ENCODE peak calls at places on chromosomes 2 and 18, in seven cellular contexts. F, T, N, C, Z, R and M are unnamed samples.

GRCh38 chr2:43391877-43392214 is 165.4 kb upstream of the ZFP36L2 start:
- DNase-seq in T (no peak), F (no peak), Z (no peak), N (no peak), R (no peak), C (no peak), M (peak)

GRCh38 chr2:72035518-72036172 is 112.0 kb downstream of the CYP26B1 start:
- DNase-seq in Z (no peak), N (no peak), R (peak), T (peak), C (no peak), F (no peak), M (no peak)

GRCh38 chr18:43422483-43422882 is 145.2 kb upstream of the SYT4 start:
- DNase-seq in C (no peak), R (peak), T (peak), Z (peak), F (no peak), N (no peak), M (no peak)

GRCh38 chr2:71243548-71244301 is 16.8 kb upstream of the PAIP2B start:
- DNase-seq in Z (no peak), C (no peak), F (peak), N (no peak), T (peak), R (no peak), M (no peak)

GRCh38 chr2:241052677-241053360 is 49.3 kb downstream of the MTERF4 start:
- DNase-seq in C (peak), Z (no peak), T (peak), F (peak), N (no peak), R (no peak), M (peak)

GRCh38 chr2:46985512-46985911 is 69.9 kb upstream of the MCFD2 start:
- DNase-seq in R (no peak), N (no peak), T (no peak), F (peak), Z (peak), C (no peak), M (no peak)

GRCh38 chr2:134917958-134918517 is 584 bp upstream of the CCNT2 start:
- DNase-seq in F (peak), T (no peak), R (no peak), N (no peak), C (peak), Z (no peak), M (peak)

GRCh38 chr18:43001821-43002220 is 113.7 kb downstream of the RIT2 start:
- DNase-seq in F (no peak), R (no peak), Z (no peak), T (no peak), N (no peak), C (no peak), M (no peak)

GRCh38 chr18:63316612-63317555 is 2.7 kb downstream of the BCL2 start:
- DNase-seq in R (no peak), N (no peak), T (no peak), Z (no peak), C (no peak), F (no peak), M (no peak)

GRCh38 chr2:231601356-231602229 is 8.9 kb downstream of the TEX44 start:
- DNase-seq in F (peak), N (peak), C (peak), T (peak), Z (peak), R (peak), M (peak)

GRCh38 chr2:46922049-46922448 is 6.4 kb upstream of the MCFD2 start:
- DNase-seq in Z (no peak), N (no peak), R (no peak), F (no peak), C (no peak), T (no peak), M (no peak)

GRCh38 chr18:75211002-75211621 is 515 bp downstream of the TSHZ1 start:
- DNase-seq in F (peak), Z (peak), C (no peak), N (peak), T (peak), R (no peak), M (peak)

GRCh38 chr2:161570424-161571050 is 53.7 kb upstream of the SLC4A10 start:
- DNase-seq in T (peak), C (no peak), N (no peak), Z (peak), F (no peak), R (peak), M (no peak)

GRCh38 chr18:45666520-45666919 is 51.2 kb downstream of the SLC14A2 start:
- DNase-seq in N (no peak), Z (no peak), F (no peak), R (no peak), C (no peak), T (no peak), M (peak)

GRCh38 chr2:213429516-213429915 is 145.3 kb downstream of the SPAG16 start:
- DNase-seq in C (no peak), F (no peak), Z (no peak), R (peak), N (no peak), T (no peak), M (no peak)

GRCh38 chr18:27665264-27665799 is 480.2 kb upstream of the CHST9 start:
- DNase-seq in N (no peak), F (no peak), T (peak), R (no peak), Z (no peak), C (no peak), M (no peak)

GRCh38 chr2:70871398-70872211 is 36.0 kb upstream of the CD207 start:
- DNase-seq in F (peak), R (peak), T (peak), Z (peak), N (peak), C (peak), M (peak)

GRCh38 chr2:237833546-237833945 is 25.9 kb upstream of the RAMP1 start:
- DNase-seq in R (no peak), C (no peak), N (no peak), T (no peak), F (no peak), Z (no peak), M (no peak)

GRCh38 chr2:170715062-170715931 is at the start of gene SP5:
- DNase-seq in F (peak), T (peak), C (no peak), Z (peak), R (peak), N (peak), M (peak)

GRCh38 chr2:67772216-67773180 is 290.3 kb downstream of the C1D start:
- DNase-seq in F (no peak), N (no peak), C (no peak), T (no peak), Z (no peak), R (no peak), M (no peak)

GRCh38 chr2:20484034-20484617 is 37.3 kb downstream of the RHOB start:
- DNase-seq in N (no peak), T (peak), Z (no peak), R (no peak), C (no peak), F (no peak), M (no peak)

GRCh38 chr2:233414273-233414654 is 60.0 kb downstream of the DGKD start:
- DNase-seq in T (no peak), N (no peak), R (peak), F (peak), C (no peak), Z (peak), M (no peak)

GRCh38 chr18:79657342-79657996 is 22.1 kb upstream of the CTDP1 start:
- DNase-seq in F (no peak), C (no peak), R (no peak), T (peak), Z (no peak), N (no peak), M (no peak)

GRCh38 chr2:162400336-162400735 is 56.4 kb downstream of the GCA start:
- DNase-seq in N (no peak), C (no peak), Z (no peak), F (no peak), R (no peak), T (no peak), M (no peak)

GRCh38 chr18:9897129-9897528 is 11.4 kb downstream of the TXNDC2 start:
- DNase-seq in R (no peak), Z (no peak), N (no peak), T (peak), F (no peak), C (no peak), M (no peak)

GRCh38 chr2:847669-848068 is 103.0 kb upstream of the SNTG2 start:
- DNase-seq in C (no peak), Z (no peak), N (no peak), F (no peak), R (no peak), T (no peak), M (no peak)

GRCh38 chr18:59923539-59924196 is 23.9 kb downstream of the PMAIP1 start:
- DNase-seq in N (no peak), R (no peak), T (no peak), Z (no peak), C (no peak), F (no peak), M (no peak)

GRCh38 chr18:63505566-63506335 is 29.0 kb downstream of the SERPINB5 start:
- DNase-seq in Z (peak), R (peak), T (peak), F (no peak), C (no peak), N (no peak), M (no peak)

GRCh38 chr18:36516258-36516657 is 218.7 kb downstream of the FHOD3 start:
- DNase-seq in C (no peak), T (no peak), N (no peak), Z (no peak), R (no peak), F (no peak), M (no peak)

GRCh38 chr2:118224144-118224887 is 136.0 kb downstream of the INSIG2 start:
- DNase-seq in C (peak), R (no peak), T (peak), N (peak), F (peak), Z (no peak), M (peak)

GRCh38 chr2:202375006-202375610 is 1.0 kb upstream of the BMPR2 start:
- DNase-seq in C (peak), Z (peak), F (peak), R (peak), T (peak), N (peak), M (peak)

GRCh38 chr18:63112681-63113080 is 206.9 kb downstream of the BCL2 start:
- DNase-seq in R (no peak), N (no peak), T (no peak), C (no peak), F (no peak), Z (no peak), M (no peak)

GRCh38 chr18:21191596-21192307 is 50.3 kb upstream of the GREB1L start:
- DNase-seq in F (peak), N (peak), Z (peak), T (peak), C (no peak), R (peak), M (no peak)

GRCh38 chr2:60432202-60432601 is 121.3 kb downstream of the BCL11A start:
- DNase-seq in C (no peak), R (no peak), N (no peak), Z (no peak), F (no peak), T (no peak), M (no peak)

GRCh38 chr2:42132966-42133641 is 36.0 kb upstream of the EML4 start:
- DNase-seq in C (peak), N (peak), R (peak), Z (peak), T (peak), F (peak), M (peak)

GRCh38 chr2:8219631-8220393 is 462.0 kb upstream of the ID2 start:
- DNase-seq in C (no peak), T (no peak), F (peak), N (no peak), R (no peak), Z (no peak), M (no peak)

GRCh38 chr2:112583497-112584133 is 794 bp upstream of the CHCHD5 start:
- DNase-seq in R (no peak), Z (peak), T (no peak), C (no peak), F (no peak), N (no peak), M (no peak)

GRCh38 chr2:159875083-159875482 is 77.1 kb upstream of the CD302 start:
- DNase-seq in C (no peak), R (no peak), Z (no peak), F (peak), N (no peak), T (no peak), M (no peak)

GRCh38 chr2:160380000-160380570 is 113.5 kb downstream of the RBMS1 start:
- DNase-seq in T (no peak), Z (no peak), F (no peak), N (no peak), R (no peak), C (no peak), M (no peak)

GRCh38 chr2:150485114-150485870 is 2.2 kb downstream of the RND3 start:
- DNase-seq in R (peak), C (no peak), F (peak), T (peak), Z (peak), N (peak), M (peak)

GRCh38 chr2:164574931-164575330 is 46.4 kb downstream of the GRB14 start:
- DNase-seq in F (no peak), Z (no peak), R (no peak), N (no peak), C (no peak), T (no peak), M (no peak)
- TF ChIP-seq CTCF in F (no peak), Z (peak), R (no peak), N (no peak), C (no peak), T (peak), M (no peak)

GRCh38 chr2:126972272-126972626 is 73.6 kb downstream of the TEX51 start:
- DNase-seq in Z (no peak), R (no peak), N (no peak), T (no peak), F (no peak), C (no peak), M (no peak)
- TF ChIP-seq CTCF in Z (peak), R (no peak), N (peak), T (peak), F (no peak), C (peak), M (no peak)

GRCh38 chr18:57674891-57675290 is 53.3 kb upstream of the NARS1 start:
- DNase-seq in R (no peak), F (no peak), C (no peak), T (no peak), Z (no peak), N (no peak), M (no peak)
- TF ChIP-seq CTCF in R (no peak), F (no peak), C (no peak), T (no peak), Z (no peak), N (no peak), M (no peak)

GRCh38 chr2:205047273-205047839 is 502.1 kb downstream of the PARD3B start:
- DNase-seq in R (no peak), N (peak), C (no peak), Z (no peak), T (peak), F (no peak), M (no peak)
- TF ChIP-seq CTCF in R (no peak), N (no peak), C (no peak), Z (no peak), T (peak), F (no peak), M (no peak)

GRCh38 chr2:179580378-179581146 is 280.9 kb downstream of the ZNF385B start:
- DNase-seq in C (no peak), N (no peak), T (no peak), R (no peak), Z (peak), F (peak), M (no peak)
- TF ChIP-seq CTCF in C (no peak), N (no peak), T (peak), R (no peak), Z (no peak), F (no peak), M (no peak)

GRCh38 chr18:11533942-11534496 is 75.4 kb upstream of the SLC35G4 start:
- DNase-seq in R (no peak), Z (no peak), N (no peak), F (no peak), C (no peak), T (peak), M (no peak)
- TF ChIP-seq CTCF in R (no peak), Z (no peak), N (no peak), F (no peak), C (no peak), T (peak), M (no peak)